ENCODE peak calls at places on chromosomes 13 and 19, in nine cellular contexts. X, Z, Q, A, T, I, U, M and F are unnamed samples.

GRCh38 chr19:7257148-7258041 is 36.8 kb downstream of the INSR start:
- DNase-seq in Z (no peak), I (peak), Q (no peak), U (peak), M (no peak), A (peak), T (peak), X (no peak), F (peak)

GRCh38 chr13:28528848-28529247 is 33.9 kb upstream of the FLT1 start:
- DNase-seq in X (no peak), T (no peak), Z (no peak), I (no peak), M (no peak), Q (peak), U (no peak), A (no peak), F (no peak)

GRCh38 chr13:96991072-96991471 is 3.2 kb downstream of the OXGR1 start:
- DNase-seq in Q (no peak), M (no peak), Z (no peak), I (no peak), A (no peak), X (no peak), T (peak), U (no peak), F (no peak)

GRCh38 chr13:96426160-96426559 is 336.3 kb downstream of the HS6ST3 start:
- DNase-seq in T (no peak), M (no peak), I (no peak), U (no peak), Q (no peak), X (no peak), Z (no peak), A (no peak), F (no peak)

GRCh38 chr19:17522988-17523872 is 11.8 kb downstream of the PGLS start:
- DNase-seq in Q (no peak), A (no peak), I (no peak), M (peak), T (peak), X (no peak), U (no peak), Z (peak), F (peak)

GRCh38 chr13:79936368-79937136 is 404.4 kb downstream of the SPRY2 start:
- DNase-seq in Z (no peak), Q (peak), M (no peak), T (no peak), A (peak), U (peak), X (no peak), I (no peak), F (no peak)

GRCh38 chr19:804419-805160 is 7.3 kb downstream of the PTBP1 start:
- DNase-seq in M (no peak), I (no peak), U (no peak), X (no peak), Z (no peak), Q (no peak), A (no peak), T (no peak), F (no peak)

GRCh38 chr19:44648536-44649370 is 5.0 kb downstream of the PVR start:
- DNase-seq in Z (no peak), M (no peak), A (peak), Q (peak), T (no peak), I (no peak), X (no peak), U (no peak), F (no peak)

GRCh38 chr19:492091-492531 is 4.2 kb upstream of the MADCAM1 start:
- DNase-seq in Q (no peak), M (no peak), U (no peak), I (no peak), T (no peak), Z (no peak), A (peak), X (no peak), F (no peak)

GRCh38 chr13:114203536-114203935 is 24.5 kb downstream of the CFAP97D2 start:
- DNase-seq in X (no peak), M (no peak), U (no peak), I (no peak), Z (no peak), T (no peak), A (no peak), Q (no peak), F (no peak)
- H3K4me3 ChIP-seq in X (no peak), M (no peak), U (no peak), I (no peak), Z (no peak), T (no peak), A (no peak), Q (no peak), F (no peak)

GRCh38 chr19:2507109-2507508 is 31.2 kb downstream of the GADD45B start:
- DNase-seq in M (peak), Q (peak), A (peak), U (peak), X (no peak), Z (no peak), I (no peak), T (peak), F (peak)
- H3K4me3 ChIP-seq in M (no peak), Q (peak), A (peak), U (no peak), X (no peak), Z (no peak), I (no peak), T (no peak), F (no peak)

DNA sequence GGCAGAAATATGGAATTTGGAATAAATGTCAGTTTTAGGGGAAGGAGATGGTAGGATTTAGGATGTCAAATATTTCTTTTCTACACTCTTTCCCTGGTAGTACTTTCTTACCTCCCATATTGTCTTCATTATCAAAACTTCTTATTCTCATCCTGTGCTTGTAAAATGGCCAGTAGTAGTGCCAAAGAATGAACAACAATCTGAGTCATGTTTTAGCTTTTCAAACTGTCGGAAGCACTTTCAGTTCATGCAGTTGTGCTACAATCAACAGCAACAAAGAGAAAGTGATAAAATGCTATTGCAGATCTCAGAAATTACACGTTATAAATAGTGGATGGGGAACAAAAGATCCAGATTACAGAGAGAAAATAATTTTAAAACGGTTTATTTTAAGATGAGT is 193.7 kb upstream of the RXFP2 start:
- DNase-seq in T (no peak), M (no peak), I (no peak), X (no peak), A (peak), U (no peak), Z (no peak), Q (no peak), F (no peak)
- H3K4me3 ChIP-seq in T (no peak), M (no peak), I (no peak), X (no peak), A (peak), U (no peak), Z (no peak), Q (no peak), F (no peak)

DNA sequence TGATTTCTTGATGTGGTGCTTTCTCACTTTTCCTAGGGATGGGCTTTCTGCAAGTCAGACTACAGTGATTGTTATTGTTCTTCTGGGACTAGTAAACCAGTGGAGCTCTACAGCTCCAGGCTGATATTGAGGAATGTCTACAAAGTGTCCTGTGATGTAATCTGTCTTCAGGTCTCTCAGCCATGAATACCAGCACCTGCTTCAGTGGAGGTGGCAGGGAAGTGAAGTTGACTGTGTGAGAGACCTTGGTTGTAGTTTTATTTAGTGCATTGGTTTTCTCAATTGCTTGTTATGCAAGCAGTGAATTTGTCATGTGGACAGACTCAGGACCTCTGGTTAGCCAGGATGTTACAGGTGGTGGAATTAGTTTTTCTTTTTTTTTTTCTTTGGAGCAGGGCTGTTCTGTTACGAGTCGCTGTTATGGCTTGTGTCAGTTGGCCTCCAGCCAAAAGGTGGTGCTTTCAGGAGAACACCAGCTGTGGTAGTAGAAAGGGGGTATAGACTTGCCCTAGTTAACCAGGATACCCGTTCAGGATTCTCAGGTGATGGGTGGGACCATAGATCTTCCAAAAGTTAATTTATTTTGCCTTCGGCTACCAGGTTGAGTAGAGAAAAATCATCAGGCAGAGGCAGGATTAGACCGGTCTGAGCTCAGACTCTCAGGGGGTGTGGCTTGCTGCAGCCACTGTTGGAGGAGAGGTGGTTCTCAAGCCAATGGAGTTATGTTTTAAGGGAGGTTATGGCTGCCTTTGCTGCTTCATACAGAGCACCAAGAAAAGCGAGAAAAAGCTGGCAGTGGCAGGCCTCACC is 11.9 kb upstream of the ZNF675 start:
- DNase-seq in A (peak), I (no peak), M (no peak), Z (no peak), U (no peak), T (peak), X (no peak), Q (no peak), F (peak)
- H3K4me3 ChIP-seq in A (no peak), I (no peak), M (no peak), Z (no peak), U (no peak), T (no peak), X (no peak), Q (no peak), F (no peak)

GRCh38 chr19:51333836-51334460 is 8.0 kb downstream of the VSIG10L start:
- DNase-seq in Z (no peak), U (no peak), A (no peak), T (no peak), M (no peak), X (no peak), Q (no peak), I (no peak), F (no peak)
- H3K4me3 ChIP-seq in Z (no peak), U (no peak), A (no peak), T (no peak), M (no peak), X (peak), Q (no peak), I (no peak), F (no peak)

DNA sequence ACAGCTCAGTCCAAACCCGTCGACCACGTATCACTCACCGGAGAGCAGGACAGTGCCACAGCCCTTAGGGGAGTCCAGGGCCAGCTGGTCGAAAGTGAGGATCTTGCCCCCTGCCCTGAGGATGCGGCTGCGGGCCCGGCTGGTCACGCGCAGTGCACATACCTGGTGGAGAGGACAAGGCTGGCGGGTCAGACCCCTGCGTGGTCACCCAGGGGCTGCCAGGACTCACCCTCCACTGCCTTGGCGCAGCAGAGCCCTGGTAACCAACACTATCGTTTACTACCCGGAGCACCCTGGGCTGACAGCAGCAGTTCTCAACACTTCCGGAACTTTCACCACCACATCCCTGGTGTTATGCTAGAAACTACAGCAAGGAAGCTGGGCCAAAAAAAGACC is 1.2 kb upstream of the FAM83E start:
- DNase-seq in Q (no peak), A (no peak), M (no peak), X (no peak), Z (no peak), I (no peak), T (peak), U (no peak), F (no peak)
- H3K4me3 ChIP-seq in Q (no peak), A (no peak), M (no peak), X (no peak), Z (no peak), I (no peak), T (no peak), U (peak), F (no peak)

GRCh38 chr19:35843676-35844481 is 8.4 kb downstream of the NPHS1 start:
- DNase-seq in U (no peak), Q (no peak), Z (no peak), T (peak), I (no peak), M (no peak), A (peak), X (no peak), F (peak)
- H3K4me3 ChIP-seq in U (no peak), Q (no peak), Z (no peak), T (no peak), I (no peak), M (no peak), A (no peak), X (no peak), F (peak)

GRCh38 chr13:113589251-113589960 is 4.9 kb downstream of the TFDP1 start:
- DNase-seq in Z (no peak), T (peak), Q (no peak), M (no peak), X (no peak), U (no peak), I (peak), A (no peak), F (peak)
- H3K4me3 ChIP-seq in Z (no peak), T (no peak), Q (no peak), M (no peak), X (no peak), U (no peak), I (no peak), A (no peak), F (no peak)